ENCODE peak calls at places on chromosomes 5 and 9, in ten cellular contexts. I is neuronal stem cell, W is mesendoderm, L is GM23248, Z is GM23338, P is heart right ventricle, T is cardiac muscle cell, O is IMR-90, Q is adrenal gland, S is right lobe of liver. B is an unnamed sample.

GRCh38 chr5:108727639-108728565 is 19.8 kb upstream of the FER start:
- DNase-seq in I (peak; percentile 84), W (peak; percentile 97), L (peak; percentile 96), Z (peak; percentile 94), P (peak; percentile 93), T (peak; percentile 93), O (peak; percentile 89), Q (peak; percentile 93), S (peak; percentile 95), B (peak; percentile 90)

GRCh38 chr9:69474821-69475220 is 149.8 kb downstream of the ENTREP1 start:
- DNase-seq in I (no peak), W (no peak), L (no peak), Z (no peak), P (no peak), T (no peak), O (no peak), Q (no peak), S (no peak), B (no peak)

GRCh38 chr5:55982957-55983381 is 11.8 kb downstream of the IL6ST start:
- DNase-seq in I (no peak), W (peak; percentile 53), L (peak; percentile 27), Z (peak; percentile 16), P (no peak), T (no peak), O (no peak), Q (no peak), S (no peak), B (peak; percentile 11)

GRCh38 chr9:123941535-123942070 is 11.7 kb upstream of the DENND1A start:
- DNase-seq in I (no peak), W (no peak), L (no peak), Z (no peak), P (no peak), T (no peak), O (no peak), Q (no peak), S (no peak), B (no peak)

GRCh38 chr5:25459082-25459481 is 814.3 kb upstream of the CDH10 start:
- DNase-seq in I (no peak), W (no peak), L (no peak), Z (no peak), P (no peak), T (no peak), O (no peak), Q (no peak), S (no peak), B (no peak)

GRCh38 chr5:33997331-33997983 is 10.4 kb downstream of the AMACR start:
- DNase-seq in I (no peak), W (peak; percentile 71), L (peak; percentile 93), Z (peak; percentile 75), P (peak; percentile 54), T (peak; percentile 67), O (peak; percentile 88), Q (peak; percentile 92), S (peak; percentile 84), B (peak; percentile 88)

GRCh38 chr9:121727295-121728028 is 76.0 kb downstream of the DAB2IP start:
- DNase-seq in I (no peak), W (no peak), L (no peak), Z (no peak), P (peak; percentile 68), T (no peak), O (no peak), Q (no peak), S (no peak), B (no peak)

GRCh38 chr5:57450991-57451876 is 31.4 kb downstream of the ACTBL2 start:
- DNase-seq in I (no peak), W (no peak), L (no peak), Z (no peak), P (no peak), T (no peak), O (peak; percentile 73), Q (no peak), S (no peak), B (no peak)

GRCh38 chr5:73955447-73955846 is 329.5 kb downstream of the ARHGEF28 start:
- DNase-seq in I (no peak), W (no peak), L (no peak), Z (no peak), P (no peak), T (no peak), O (no peak), Q (no peak), S (no peak), B (no peak)

GRCh38 chr5:43627028-43627427 is 24.0 kb downstream of the NNT start:
- DNase-seq in I (peak; percentile 23), W (peak; percentile 94), L (peak; percentile 73), Z (peak; percentile 88), P (peak; percentile 36), T (peak; percentile 58), O (peak; percentile 64), Q (peak; percentile 41), S (no peak), B (peak; percentile 80)

GRCh38 chr9:21294325-21294724 is 10.8 kb downstream of the IFNA5 start:
- DNase-seq in I (no peak), W (no peak), L (peak; percentile 43), Z (no peak), P (no peak), T (no peak), O (peak; percentile 17), Q (no peak), S (no peak), B (peak; percentile 83)

GRCh38 chr5:39209924-39210323 is 9.4 kb downstream of the FYB1 start:
- DNase-seq in I (no peak), W (no peak), L (no peak), Z (no peak), P (no peak), T (no peak), O (no peak), Q (no peak), S (no peak), B (no peak)

GRCh38 chr9:120016231-120016630 is 563.7 kb downstream of the CDK5RAP2 start:
- DNase-seq in I (no peak), W (peak; percentile 61), L (no peak), Z (no peak), P (no peak), T (no peak), O (no peak), Q (no peak), S (no peak), B (no peak)

GRCh38 chr5:116750626-116751188 is 176.1 kb upstream of the SEMA6A start:
- DNase-seq in I (no peak), W (no peak), L (no peak), Z (no peak), P (no peak), T (no peak), O (no peak), Q (no peak), S (no peak), B (no peak)

GRCh38 chr9:89743576-89744254 is 138.9 kb downstream of the GADD45G start:
- DNase-seq in I (no peak), W (peak; percentile 85), L (no peak), Z (peak; percentile 68), P (no peak), T (no peak), O (no peak), Q (no peak), S (no peak), B (no peak)

GRCh38 chr5:172733179-172733973 is 37.6 kb downstream of the DUSP1 start:
- DNase-seq in I (no peak), W (peak; percentile 50), L (peak; percentile 99), Z (peak; percentile 34), P (peak; percentile 90), T (no peak), O (peak; percentile 90), Q (peak; percentile 53), S (no peak), B (no peak)

GRCh38 chr5:122772446-122772845 is 2.4 kb upstream of the SNX2 start:
- DNase-seq in I (no peak), W (peak; percentile 15), L (peak; percentile 27), Z (no peak), P (no peak), T (peak; percentile 41), O (peak; percentile 38), Q (no peak), S (no peak), B (peak; percentile 46)

GRCh38 chr9:5510991-5511390 is 660 bp downstream of the PDCD1LG2 start:
- DNase-seq in I (no peak), W (no peak), L (peak; percentile 56), Z (no peak), P (no peak), T (no peak), O (peak; percentile 41), Q (no peak), S (no peak), B (no peak)
- H3K4me3 ChIP-seq in I (no peak overlapping the region), W (no peak overlapping the region), L (peak overlapping the region; percentile 79), Z (no peak overlapping the region), P (no peak overlapping the region), T (no peak overlapping the region), O (peak overlapping the region; percentile 52), Q (no peak overlapping the region), S (peak overlapping the region; percentile 15), B (peak overlapping the region; percentile 59)

DNA sequence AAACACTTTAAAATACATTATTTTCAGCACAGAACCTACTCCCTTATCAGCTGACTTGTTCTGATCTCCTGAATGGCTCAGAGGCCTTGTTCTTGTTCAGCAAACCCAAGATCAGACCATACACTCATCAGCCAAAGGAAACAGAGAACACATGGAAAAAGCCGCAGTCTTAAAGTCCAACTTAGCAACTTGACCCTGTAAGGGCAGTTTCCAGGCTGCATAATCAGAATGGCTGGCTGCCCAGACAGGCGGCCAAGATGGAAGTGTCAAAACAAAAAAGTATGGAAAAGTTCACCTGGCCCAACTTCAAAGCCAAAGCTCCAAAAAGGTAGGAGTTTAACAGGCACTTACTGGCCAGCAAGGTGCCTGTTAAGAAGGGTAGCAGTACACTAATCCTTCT is 56.3 kb downstream of the SIL1 start:
- DNase-seq in I (no peak), W (no peak), L (peak; percentile 49), Z (no peak), P (peak; percentile 67), T (no peak), O (peak; percentile 91), Q (peak; percentile 73), S (peak; percentile 84), B (peak; percentile 22)
- H3K27ac ChIP-seq in I (no peak overlapping the region), W (no peak overlapping the region), L (peak overlapping the region; percentile 51), Z (no peak overlapping the region), P (peak overlapping the region; percentile 65), T (no peak overlapping the region), O (no peak overlapping the region), Q (peak overlapping the region; percentile 56), S (peak overlapping the region; percentile 27), B (no peak overlapping the region)

DNA sequence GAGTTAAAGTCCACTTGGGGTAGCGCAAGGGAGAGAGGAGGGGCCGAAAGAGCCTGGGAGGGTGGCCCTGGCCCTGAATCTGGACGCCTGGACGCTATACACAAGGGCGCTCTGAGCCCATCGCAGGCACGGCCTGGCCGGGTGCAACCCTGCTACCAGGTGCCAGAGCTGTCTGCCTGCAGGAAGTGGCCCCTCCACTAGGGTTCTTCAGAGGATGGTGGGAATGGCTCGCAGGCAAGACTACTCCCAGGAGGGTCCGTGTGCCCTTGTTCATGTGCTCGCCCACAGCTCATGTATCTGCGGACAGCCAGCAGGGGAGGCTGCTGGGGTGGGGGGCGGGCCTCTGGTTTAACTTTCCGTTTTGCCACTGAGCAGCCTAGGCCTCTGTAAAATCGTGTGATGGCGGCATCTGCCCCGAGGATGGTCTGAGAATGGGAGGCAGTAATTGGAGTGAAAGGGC is 1.4 kb upstream of the NKD2 start:
- DNase-seq in I (no peak), W (no peak), L (no peak), Z (peak; percentile 41), P (peak; percentile 2), T (no peak), O (no peak), Q (peak; percentile 0), S (peak; percentile 44), B (no peak)
- H3K4me1 ChIP-seq in I (peaks cover 18% of the 10 kb centered on the region), W (no peaks in the 10 kb centered on the region), L (no peaks in the 10 kb centered on the region), Z (peaks cover 8% of the 10 kb centered on the region), P (peaks cover 50% of the 10 kb centered on the region), T (peaks cover 2% of the 10 kb centered on the region), O (no peaks in the 10 kb centered on the region), Q (peaks cover 19% of the 10 kb centered on the region), S (no peaks in the 10 kb centered on the region), B (peaks cover 23% of the 10 kb centered on the region)

GRCh38 chr5:124651663-124652513 is 94.6 kb downstream of the ZNF608 start:
- DNase-seq in I (peak; percentile 78), W (peak; percentile 84), L (peak; percentile 90), Z (peak; percentile 87), P (peak; percentile 84), T (peak; percentile 89), O (no peak), Q (peak; percentile 80), S (peak; percentile 83), B (peak; percentile 70)
- H3K4me3 ChIP-seq in I (peak overlapping the region; percentile 67), W (peak overlapping the region; percentile 33), L (peak overlapping the region; percentile 76), Z (peak overlapping the region; percentile 49), P (no peak overlapping the region), T (peak overlapping the region; percentile 13), O (peak overlapping the region; percentile 51), Q (peak overlapping the region; percentile 29), S (peak overlapping the region; percentile 59), B (peak overlapping the region; percentile 69)

B was measured in PC-3.